ENCODE peak calls at places on chromosomes 12 and 14, in four cellular contexts. F is stimulated activated CD4-positive, alpha-beta T cell treated with anti-CD3 and anti-CD28 coated beads, Interleukin-1b, Interleukin-23, amount 100 ng/mL, for 24 hours; G is thoracic aorta; K is caudate nucleus. B is an unnamed sample.
A peak's percentile ranks its signal among the peaks of the same experiment; 100 is the strongest.

GRCh38 chr12:47276253-47277070 is 196.7 kb upstream of the AMIGO2 start:
- DNase-seq in K (no peak), G (no peak), F (no peak), B (no peak)

GRCh38 chr14:64611358-64612020 is 61.7 kb downstream of the PPP1R36 start:
- DNase-seq in G (no peak), K (no peak), F (no peak), B (no peak)

GRCh38 chr12:125683748-125684381 is 618.6 kb downstream of the AACS start:
- DNase-seq in F (no peak), G (no peak), K (peak; percentile 5), B (no peak)

GRCh38 chr12:47021298-47021697 is 58.1 kb upstream of the PCED1B start:
- DNase-seq in K (no peak), G (no peak), F (no peak), B (no peak)

GRCh38 chr12:48917857-48918537 is 7.3 kb downstream of the FKBP11 start:
- DNase-seq in K (no peak), F (peak; percentile 12), G (no peak), B (no peak)

GRCh38 chr14:60815371-60815770 is 80.8 kb downstream of the MNAT1 start:
- DNase-seq in K (no peak), G (no peak), F (no peak), B (no peak)

GRCh38 chr14:35134329-35135123 is 12.2 kb downstream of the PRORP start:
- DNase-seq in G (no peak), K (no peak), F (no peak), B (no peak)

GRCh38 chr14:33275879-33276278 is 337.2 kb downstream of the NPAS3 start:
- DNase-seq in K (no peak), F (no peak), G (no peak), B (no peak)

GRCh38 chr12:91203610-91204009 is 21.0 kb upstream of the DCN start:
- DNase-seq in G (no peak), K (no peak), F (no peak), B (no peak)

GRCh38 chr12:83827860-83828259 is 1084.7 kb downstream of the SLC6A15 start:
- DNase-seq in F (no peak), G (no peak), K (peak; percentile 2), B (no peak)

GRCh38 chr12:104022816-104023215 is 27.2 kb downstream of the GLT8D2 start:
- DNase-seq in F (no peak), G (no peak), K (no peak), B (no peak)

GRCh38 chr12:77893918-77894317 is 63.2 kb downstream of the NAV3 start:
- DNase-seq in K (no peak), F (no peak), G (no peak), B (no peak)

B was measured in D721Med.